ENCODE peak calls at places on chromosome 16, in five cellular contexts. O is NCI-H460, K is NT2/D1, R is EL, L is NCI-H69. A is an unnamed sample.

GRCh38 chr16:52446076-52446475 is 100.9 kb downstream of the TOX3 start:
- DNase-seq in L (peak), K (peak), O (no peak), R (no peak), A (no peak)

GRCh38 chr16:4882633-4883285 is 35.5 kb downstream of the UBN1 start:
- DNase-seq in K (no peak), R (peak), O (no peak), L (peak), A (no peak)

GRCh38 chr16:13897806-13898205 is 22.1 kb upstream of the ERCC4 start:
- DNase-seq in L (no peak), R (no peak), K (no peak), O (no peak), A (no peak)

GRCh38 chr16:12096162-12096781 is 119.7 kb downstream of the SNX29 start:
- DNase-seq in L (no peak), R (peak), K (no peak), O (no peak), A (no peak)

GRCh38 chr16:50627419-50627818 is 53.7 kb downstream of the SNX20 start:
- DNase-seq in K (no peak), O (no peak), R (peak), L (peak), A (peak)

GRCh38 chr16:50303605-50304466 is 37.5 kb downstream of the ADCY7 start:
- DNase-seq in K (no peak), R (no peak), O (peak), L (no peak), A (no peak)

GRCh38 chr16:11562941-11563340 is 23.8 kb downstream of the LITAF start:
- DNase-seq in L (no peak), K (no peak), O (no peak), R (no peak), A (no peak)

GRCh38 chr16:3971706-3972105 is 91.2 kb upstream of the CREBBP start:
- DNase-seq in R (peak), O (no peak), L (no peak), K (no peak), A (no peak)

GRCh38 chr16:8751481-8752311 is 45.7 kb downstream of the TMEM186 start:
- DNase-seq in R (peak), K (no peak), L (no peak), O (peak), A (no peak)

GRCh38 chr16:85190572-85190971 is 78.3 kb upstream of the CIBAR2 start:
- DNase-seq in O (no peak), R (no peak), K (no peak), L (peak), A (no peak)

GRCh38 chr16:65667013-65667578 is 545.2 kb upstream of the CDH11 start:
- DNase-seq in L (no peak), R (peak), K (peak), O (peak), A (no peak)

GRCh38 chr16:89455178-89455577 is 35.2 kb downstream of the ANKRD11 start:
- DNase-seq in K (no peak), O (no peak), R (no peak), L (no peak), A (no peak)

GRCh38 chr16:21283521-21284289 is 5.6 kb upstream of the CRYM start:
- DNase-seq in K (no peak), O (peak), L (no peak), R (peak), A (peak)

GRCh38 chr16:19196871-19197270 is 28.8 kb downstream of the SYT17 start:
- DNase-seq in K (no peak), R (no peak), O (no peak), L (peak), A (no peak)

GRCh38 chr16:50797456-50797855 is 55.6 kb downstream of the CYLD start:
- DNase-seq in K (no peak), L (no peak), O (no peak), R (peak), A (no peak)

GRCh38 chr16:46673320-46674013 is 15.5 kb downstream of the VPS35 start:
- DNase-seq in R (peak), K (peak), O (peak), L (peak), A (peak)

GRCh38 chr16:1502092-1503004 is 9.2 kb downstream of the TELO2 start:
- DNase-seq in L (no peak), K (no peak), R (no peak), O (no peak), A (no peak)

GRCh38 chr16:23960081-23960499 is 124.3 kb downstream of the PRKCB start:
- DNase-seq in R (no peak), K (no peak), O (no peak), L (no peak), A (no peak)

GRCh38 chr16:2779151-2779920 is 2.3 kb upstream of the ELOB start:
- DNase-seq in R (no peak), L (no peak), O (no peak), K (no peak), A (no peak)

GRCh38 chr16:65598626-65599025 is 476.8 kb upstream of the CDH11 start:
- DNase-seq in K (no peak), L (no peak), R (no peak), O (no peak), A (no peak)

GRCh38 chr16:66923866-66924265 is 1.5 kb downstream of the RRAD start:
- DNase-seq in O (no peak), K (no peak), R (no peak), L (peak), A (no peak)

GRCh38 chr16:89672177-89672941 is 14.1 kb upstream of the CDK10 start:
- DNase-seq in L (no peak), R (no peak), K (no peak), O (no peak), A (no peak)

GRCh38 chr16:66750279-66751134 is 902 bp downstream of the DYNC1LI2 start:
- DNase-seq in R (no peak), L (no peak), K (no peak), O (no peak), A (no peak)

GRCh38 chr16:71564377-71564967 is 12.4 kb downstream of the TAT start:
- DNase-seq in K (no peak), O (no peak), L (no peak), R (no peak), A (no peak)

GRCh38 chr16:66703359-66704215 is 7.0 kb upstream of the CMTM4 start:
- DNase-seq in R (peak), O (no peak), K (no peak), L (peak), A (no peak)

GRCh38 chr16:78686601-78687000 is 587.1 kb downstream of the WWOX start:
- DNase-seq in R (no peak), K (no peak), L (no peak), O (no peak), A (no peak)

GRCh38 chr16:56669840-56670639 is 426 bp downstream of the MT1H start:
- DNase-seq in O (no peak), K (no peak), R (no peak), L (no peak), A (no peak)

GRCh38 chr16:75622762-75623605 is at the start of gene ADAT1:
- DNase-seq in L (peak), R (peak), K (peak), O (peak), A (peak)

GRCh38 chr16:56195151-56195550 is 3.9 kb downstream of the GNAO1 start:
- DNase-seq in O (no peak), R (peak), K (no peak), L (peak), A (no peak)

GRCh38 chr16:30641378-30641982 is 9.3 kb upstream of the PRR14 start:
- DNase-seq in R (no peak), O (no peak), L (no peak), K (no peak), A (no peak)

GRCh38 chr16:83400234-83400633 is 407.5 kb upstream of the HSBP1 start:
- DNase-seq in L (no peak), K (peak), O (no peak), R (no peak), A (peak)

GRCh38 chr16:30183236-30183960 is at the start of gene CORO1A:
- DNase-seq in O (peak), L (peak), R (peak), K (peak), A (peak)

GRCh38 chr16:10076037-10076436 is 106.2 kb downstream of the GRIN2A start:
- DNase-seq in K (peak), L (no peak), R (no peak), O (no peak), A (no peak)

GRCh38 chr16:56415849-56416248 is 9.5 kb downstream of the AMFR start:
- DNase-seq in R (no peak), O (no peak), L (no peak), K (no peak), A (no peak)